ENCODE peak calls at places on chromosomes 13 and 19, in ten cellular contexts. K is DND-41; B is mammary epithelial cell; N is prostate gland; M is esophagus squamous epithelium; F is brain microvascular endothelial cell; G is CD4-positive, alpha-beta memory T cell; X is caudate nucleus; Y is AG04450; W is lung. L is an unnamed sample.

GRCh38 chr13:51923983-51924539 is 62.3 kb downstream of the CCDC70 start:
- DNase-seq in N (no peak), G (no peak), W (no peak), F (no peak), M (no peak), K (no peak), X (no peak), Y (no peak), B (no peak), L (no peak)

GRCh38 chr19:19997656-19998268 is 41.5 kb downstream of the ZNF682 start:
- DNase-seq in W (no peak), G (peak; percentile 42), N (peak; percentile 10), F (no peak), Y (no peak), K (peak; percentile 50), M (no peak), X (no peak), B (no peak), L (no peak)

GRCh38 chr13:113904411-113904810 is 40.5 kb upstream of the GAS6 start:
- DNase-seq in F (no peak), G (peak; percentile 28), X (peak; percentile 48), K (peak; percentile 24), N (no peak), Y (no peak), M (no peak), W (peak; percentile 28), B (no peak), L (no peak)

GRCh38 chr13:40275636-40276035 is 390.8 kb downstream of the FOXO1 start:
- DNase-seq in X (no peak), B (no peak), M (no peak), F (peak; percentile 26), G (no peak), Y (no peak), K (no peak), W (no peak), N (no peak), L (no peak)

GRCh38 chr19:11194657-11195056 is 2.7 kb downstream of the KANK2 start:
- DNase-seq in F (no peak), G (no peak), N (no peak), B (no peak), W (no peak), K (no peak), M (no peak), X (no peak), Y (no peak), L (no peak)

GRCh38 chr13:28530729-28531194 is 35.8 kb upstream of the FLT1 start:
- DNase-seq in X (no peak), M (no peak), B (no peak), G (no peak), W (no peak), Y (no peak), N (no peak), F (no peak), K (no peak), L (no peak)

GRCh38 chr19:9362905-9363304 is at the start of gene ZNF177:
- DNase-seq in K (peak; percentile 75), G (no peak), W (no peak), B (no peak), F (peak; percentile 5), N (no peak), Y (no peak), M (no peak), X (peak; percentile 29), L (no peak)

GRCh38 chr19:30047355-30047895 is 105.4 kb downstream of the URI1 start:
- DNase-seq in B (no peak), X (no peak), G (no peak), Y (no peak), M (no peak), F (no peak), W (no peak), N (no peak), K (no peak), L (no peak)

GRCh38 chr13:21996049-21996448 is 325.2 kb downstream of the FGF9 start:
- DNase-seq in N (no peak), B (no peak), F (no peak), X (no peak), M (no peak), G (no peak), W (no peak), Y (no peak), K (no peak), L (no peak)

GRCh38 chr13:21395953-21396352 is 63.1 kb downstream of the ZDHHC20 start:
- DNase-seq in F (no peak), W (no peak), Y (no peak), G (peak; percentile 29), M (no peak), X (no peak), N (no peak), K (peak; percentile 69), B (no peak), L (no peak)

GRCh38 chr13:105231579-105231978 is 1303.9 kb downstream of the EFNB2 start:
- DNase-seq in X (no peak), N (no peak), Y (no peak), B (no peak), M (no peak), K (no peak), F (no peak), W (no peak), G (no peak), L (no peak)

GRCh38 chr13:97058417-97058816 is 64.1 kb upstream of the OXGR1 start:
- DNase-seq in B (no peak), N (no peak), W (no peak), Y (no peak), M (no peak), K (no peak), F (no peak), G (no peak), X (no peak), L (no peak)

GRCh38 chr13:64397699-64398098 is 2832.4 kb downstream of the PCDH9 start:
- DNase-seq in B (no peak), M (no peak), N (no peak), F (peak; percentile 12), G (no peak), X (no peak), W (no peak), K (no peak), Y (no peak), L (no peak)

GRCh38 chr13:25973085-25973484 is 78.7 kb downstream of the SHISA2 start:
- DNase-seq in W (no peak), N (no peak), F (no peak), Y (no peak), B (no peak), M (no peak), X (no peak), K (no peak), G (no peak), L (no peak)

GRCh38 chr13:50426932-50427331 is 411.7 kb downstream of the KCNRG start:
- DNase-seq in G (no peak), W (no peak), B (no peak), X (no peak), Y (no peak), M (no peak), N (no peak), F (no peak), K (no peak), L (no peak)
- H3K27ac ChIP-seq in G (no peak overlapping the region), W (no peak overlapping the region), B (no peak overlapping the region), X (no peak overlapping the region), Y (no peak overlapping the region), M (no peak overlapping the region), N (no peak overlapping the region), F (no peak overlapping the region), K (no peak overlapping the region), L (no peak overlapping the region)

GRCh38 chr13:98548230-98548629 is 28.7 kb downstream of the STK24 start:
- DNase-seq in K (no peak), B (no peak), W (no peak), Y (no peak), F (no peak), X (no peak), G (no peak), M (no peak), N (no peak), L (no peak)
- H3K27ac ChIP-seq in K (no peak overlapping the region), B (no peak overlapping the region), W (no peak overlapping the region), Y (peak overlapping the region; percentile 83), F (peak overlapping the region; percentile 66), X (no peak overlapping the region), G (no peak overlapping the region), M (peak overlapping the region; percentile 4), N (no peak overlapping the region), L (peak overlapping the region; percentile 64)

DNA sequence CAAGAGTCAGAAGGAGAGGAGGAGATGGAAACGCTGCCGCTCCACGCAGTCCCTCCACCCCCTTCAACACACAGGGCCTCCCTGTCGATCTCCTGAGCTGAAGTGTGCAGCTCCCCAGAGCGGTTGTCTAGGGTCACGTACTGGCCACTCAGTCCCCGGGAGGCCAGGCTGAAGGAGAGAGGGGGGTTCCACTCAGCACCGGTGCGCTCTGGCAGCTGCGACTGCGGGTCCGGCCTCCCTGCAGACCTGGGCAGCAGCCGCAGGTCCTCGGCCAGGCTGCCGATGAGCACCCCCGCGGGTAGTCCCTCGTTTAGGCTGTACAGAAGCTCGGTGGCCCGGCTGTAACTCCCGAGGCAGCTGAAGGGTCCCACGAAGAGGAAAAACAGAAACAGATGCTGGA is 2.1 kb downstream of the PCDH20 start:
- DNase-seq in W (no peak), N (no peak), X (no peak), F (no peak), Y (no peak), M (no peak), K (no peak), G (no peak), B (no peak), L (no peak)
- H3K27ac ChIP-seq in W (no peak overlapping the region), N (no peak overlapping the region), X (no peak overlapping the region), F (no peak overlapping the region), Y (no peak overlapping the region), M (no peak overlapping the region), K (no peak overlapping the region), G (no peak overlapping the region), B (no peak overlapping the region), L (no peak overlapping the region)

GRCh38 chr13:31048521-31048920 is 113.2 kb downstream of the HSPH1 start:
- DNase-seq in F (no peak), X (no peak), Y (no peak), N (no peak), G (no peak), K (no peak), M (no peak), B (no peak), W (no peak), L (no peak)

GRCh38 chr13:31045621-31046081 is 113.2 kb downstream of the TEX26 start:
- DNase-seq in G (peak; percentile 16), Y (peak; percentile 86), B (peak; percentile 92), K (peak; percentile 80), X (no peak), W (peak; percentile 90), F (peak; percentile 93), N (no peak), M (no peak), L (peak; percentile 87)

GRCh38 chr13:31044658-31045620 is 112.5 kb downstream of the TEX26 start:
- DNase-seq in N (no peak), X (no peak), G (peak; percentile 14), K (peak; percentile 24), F (no peak), M (no peak), Y (no peak), B (peak; percentile 42), W (no peak), L (no peak)

GRCh38 chr13:31049083-31049482 is 112.6 kb downstream of the HSPH1 start:
- DNase-seq in M (no peak), X (no peak), K (no peak), W (no peak), F (no peak), G (no peak), Y (no peak), N (no peak), B (no peak), L (no peak)

GRCh38 chr13:31046711-31047279 is 114.3 kb downstream of the TEX26 start:
- DNase-seq in X (no peak), F (peak; percentile 23), K (no peak), Y (no peak), M (no peak), B (no peak), W (no peak), N (no peak), G (no peak), L (no peak)
- H3K27ac ChIP-seq in X (no peak overlapping the region), F (peak overlapping the region; percentile 76), K (peak overlapping the region; percentile 86), Y (peak overlapping the region; percentile 65), M (peak overlapping the region; percentile 89), B (no peak overlapping the region), W (no peak overlapping the region), N (peak overlapping the region; percentile 24), G (no peak overlapping the region), L (peak overlapping the region; percentile 94)

L was measured in epithelial cell of prostate.